ENCODE peak calls at places on chromosome 7, in six cellular contexts. A, G, L, W, Y and U are unnamed samples.

GRCh38 chr7:104296900-104297299 is 31.5 kb upstream of the LHFPL3 start:
- DNase-seq in L (no peak), Y (no peak), W (no peak), A (no peak), G (no peak), U (no peak)

GRCh38 chr7:16916111-16916639 is 34.4 kb upstream of the AGR3 start:
- DNase-seq in W (peak; percentile 89), G (no peak), L (no peak), Y (no peak), A (no peak), U (no peak)

GRCh38 chr7:55515569-55516279 is 56.6 kb downstream of the VOPP1 start:
- DNase-seq in G (no peak), L (no peak), A (no peak), Y (peak; percentile 62), W (no peak), U (no peak)

GRCh38 chr7:44463169-44463808 is 27.2 kb downstream of the NUDCD3 start:
- DNase-seq in W (no peak), G (no peak), L (no peak), A (no peak), Y (no peak), U (no peak)

GRCh38 chr7:76063525-76063924 is 15.6 kb downstream of the MDH2 start:
- DNase-seq in L (peak; percentile 50), W (peak; percentile 32), G (no peak), Y (peak; percentile 31), A (no peak), U (no peak)

GRCh38 chr7:66630529-66630928 is 1.8 kb downstream of the KCTD7 start:
- DNase-seq in G (no peak), L (no peak), A (no peak), W (no peak), Y (no peak), U (no peak)

GRCh38 chr7:27603813-27604212 is 58.9 kb downstream of the HIBADH start:
- DNase-seq in Y (peak; percentile 12), L (no peak), G (no peak), A (no peak), W (no peak), U (no peak)

GRCh38 chr7:134512271-134512670 is 15.1 kb upstream of the AKR1B10 start:
- DNase-seq in Y (no peak), W (peak; percentile 83), A (no peak), G (no peak), L (no peak), U (no peak)

GRCh38 chr7:140672382-140673062 is at the start of gene ADCK2:
- DNase-seq in W (peak; percentile 20), Y (peak; percentile 62), G (peak; percentile 72), L (peak; percentile 63), A (peak; percentile 69), U (peak; percentile 63)

GRCh38 chr7:140145709-140146108 is 31.1 kb downstream of the KDM7A start:
- DNase-seq in Y (no peak), L (no peak), W (no peak), G (no peak), A (no peak), U (no peak)

GRCh38 chr7:66255533-66256100 is 50.5 kb downstream of the TPST1 start:
- DNase-seq in Y (no peak), L (no peak), G (no peak), A (no peak), W (peak; percentile 72), U (no peak)

GRCh38 chr7:24978837-24979469 is 1.0 kb downstream of the OSBPL3 start:
- DNase-seq in L (peak; percentile 50), A (no peak), G (peak; percentile 26), W (peak; percentile 69), Y (peak; percentile 14), U (peak; percentile 41)

GRCh38 chr7:148014473-148014872 is 576.1 kb upstream of the C7orf33 start:
- DNase-seq in A (no peak), W (peak; percentile 3), L (peak; percentile 35), Y (no peak), G (no peak), U (no peak)

GRCh38 chr7:147607151-147607800 is 983.3 kb upstream of the C7orf33 start:
- DNase-seq in A (no peak), W (no peak), Y (no peak), G (no peak), L (no peak), U (no peak)

GRCh38 chr7:151660141-151660540 is 140.4 kb upstream of the RHEB start:
- DNase-seq in L (no peak), W (no peak), Y (no peak), A (no peak), G (no peak), U (no peak)

GRCh38 chr7:129574487-129574886 is 37.0 kb upstream of the NRF1 start:
- DNase-seq in Y (no peak), A (no peak), L (no peak), G (no peak), W (peak; percentile 19), U (no peak)

GRCh38 chr7:117673839-117674238 is 194.0 kb downstream of the CFTR start:
- DNase-seq in A (no peak), L (no peak), Y (peak; percentile 64), W (peak; percentile 37), G (no peak), U (no peak)

GRCh38 chr7:43905954-43906326 is 456 bp downstream of the URGCP start:
- DNase-seq in G (peak; percentile 64), W (peak; percentile 25), L (peak; percentile 38), A (no peak), Y (peak; percentile 62), U (no peak)

GRCh38 chr7:132609222-132609621 is 33.0 kb upstream of the PLXNA4 start:
- DNase-seq in W (no peak), Y (no peak), G (no peak), L (no peak), A (no peak), U (no peak)

GRCh38 chr7:36667007-36667406 is 57.3 kb downstream of the AOAH start:
- DNase-seq in W (peak; percentile 87), G (no peak), L (no peak), A (no peak), Y (no peak), U (no peak)

GRCh38 chr7:36668080-36668479 is 56.2 kb downstream of the AOAH start:
- DNase-seq in L (no peak), Y (no peak), W (peak; percentile 73), G (no peak), A (no peak), U (no peak)

GRCh38 chr7:36671432-36671829 is 52.9 kb downstream of the AOAH start:
- DNase-seq in Y (no peak), L (no peak), G (no peak), A (no peak), W (no peak), U (no peak)

GRCh38 chr7:36670585-36671431 is 53.5 kb downstream of the AOAH start:
- DNase-seq in A (no peak), W (peak; percentile 76), G (peak; percentile 39), L (peak; percentile 53), Y (peak; percentile 74), U (peak; percentile 73)

GRCh38 chr7:36668750-36669149 is 55.5 kb downstream of the AOAH start:
- DNase-seq in G (no peak), W (no peak), Y (no peak), L (no peak), A (no peak), U (no peak)
- H3K27ac ChIP-seq in G (no peak overlapping the region), W (peak overlapping the region; percentile 79), Y (no peak overlapping the region), L (no peak overlapping the region), A (no peak overlapping the region), U (no peak overlapping the region)

DNA sequence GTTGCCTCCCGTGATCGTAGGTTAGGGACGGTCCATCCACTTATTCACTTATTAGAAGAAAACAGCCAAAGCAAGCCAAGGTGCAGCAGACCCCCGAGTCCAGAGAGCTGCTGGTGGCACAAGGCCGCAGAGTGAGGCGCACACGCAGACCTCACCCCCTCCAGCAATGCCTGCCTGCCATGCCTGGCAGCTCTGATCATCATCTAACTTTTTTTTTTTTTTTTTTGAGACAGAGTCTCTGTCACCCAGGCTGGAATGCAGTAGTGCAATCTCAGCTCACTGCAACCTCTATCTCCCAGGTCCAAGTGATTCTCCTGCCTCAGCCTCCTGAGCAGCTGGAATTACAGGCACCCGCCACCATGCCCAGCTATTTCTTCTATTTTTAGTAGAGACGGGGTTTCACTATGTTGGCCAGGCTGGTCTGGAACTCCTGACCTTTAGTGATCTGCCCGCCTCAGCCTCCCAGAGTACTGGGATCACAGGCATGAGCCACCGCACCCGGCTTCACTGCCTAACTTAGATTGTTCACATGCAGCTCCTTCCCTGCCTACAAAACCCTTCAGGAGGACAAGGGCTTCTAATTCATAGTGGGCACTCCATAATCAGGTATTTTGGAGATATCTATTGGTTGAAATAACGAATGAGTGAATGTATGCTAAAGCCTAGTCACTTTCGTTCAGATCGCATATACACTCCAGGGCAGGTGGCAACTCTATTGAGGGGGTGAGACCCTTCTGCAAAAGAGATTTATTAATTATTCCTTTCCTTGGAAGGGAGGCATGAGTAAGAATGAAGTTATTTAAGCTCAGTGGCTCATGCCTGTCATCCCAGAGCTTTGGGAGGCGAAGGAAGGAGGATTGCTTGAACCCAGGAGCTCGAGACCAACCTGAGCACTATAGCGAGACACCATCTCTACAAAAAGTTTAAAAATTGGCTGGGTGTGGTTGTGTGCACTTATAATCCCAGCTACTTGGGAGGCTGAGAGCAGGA is 15.9 kb downstream of the TRIM56 start:
- DNase-seq in Y (no peak), G (peak; percentile 26), W (no peak), A (no peak), L (no peak), U (no peak)
- H3K27ac ChIP-seq in Y (no peak overlapping the region), G (peak overlapping the region; percentile 5), W (peak overlapping the region; percentile 75), A (no peak overlapping the region), L (peak overlapping the region; percentile 63), U (peak overlapping the region; percentile 82)

GRCh38 chr7:92134271-92135099 is at the start of gene CYP51A1:
- DNase-seq in L (peak; percentile 92), W (peak; percentile 93), A (peak; percentile 93), Y (peak; percentile 91), G (peak; percentile 98), U (peak; percentile 94)

GRCh38 chr7:92135100-92135429 is 788 bp upstream of the CYP51A1 start:
- DNase-seq in W (no peak), A (no peak), G (no peak), L (no peak), Y (peak; percentile 53), U (peak; percentile 31)

GRCh38 chr7:92133737-92134270 is 473 bp downstream of the CYP51A1 start:
- DNase-seq in A (peak; percentile 77), W (no peak), Y (peak; percentile 82), L (peak; percentile 67), G (peak; percentile 89), U (peak; percentile 69)

GRCh38 chr7:92131764-92132330 is 2.4 kb downstream of the CYP51A1 start:
- DNase-seq in W (no peak), A (no peak), G (no peak), L (no peak), Y (no peak), U (no peak)

DNA sequence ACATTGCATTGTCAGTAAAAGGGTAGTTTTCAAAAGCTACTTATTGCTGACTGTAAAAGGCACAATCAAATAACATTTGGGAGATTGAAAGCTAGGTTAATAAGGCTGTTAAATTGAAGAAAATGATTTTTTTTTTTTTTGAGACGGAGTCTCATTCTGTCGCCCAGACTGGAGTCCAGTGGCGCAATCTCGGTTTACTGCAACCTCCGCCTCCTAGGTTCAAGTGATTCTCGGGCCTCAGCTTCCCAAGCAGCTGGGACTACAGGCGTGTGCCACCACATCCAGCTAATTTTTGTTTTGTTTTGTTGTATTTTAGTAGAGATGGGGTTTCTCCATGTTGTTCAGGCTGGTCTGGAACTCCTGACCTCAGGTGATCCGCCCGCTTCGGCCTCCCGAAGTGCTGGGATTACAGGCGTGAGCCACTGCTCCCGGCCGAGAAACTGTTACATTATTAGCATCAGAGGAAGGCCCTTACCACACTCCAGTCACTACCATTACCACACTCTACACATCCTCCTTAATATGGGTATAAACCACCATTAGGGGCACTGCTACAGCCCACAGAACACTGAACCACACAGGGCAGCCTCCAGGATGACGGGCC is 1.0 kb downstream of the CYP51A1 start:
- DNase-seq in W (peak; percentile 29), A (no peak), Y (no peak), G (no peak), L (no peak), U (no peak)
- H3K27ac ChIP-seq in W (peak overlapping the region; percentile 95), A (no peak overlapping the region), Y (peak overlapping the region; percentile 98), G (peak overlapping the region; percentile 99), L (peak overlapping the region; percentile 99), U (no peak overlapping the region)

GRCh38 chr7:70015353-70015752 is 417.1 kb downstream of the AUTS2 start:
- DNase-seq in W (no peak), Y (no peak), L (no peak), A (no peak), G (no peak), U (no peak)
- H3K27ac ChIP-seq in W (no peak overlapping the region), Y (no peak overlapping the region), L (no peak overlapping the region), A (no peak overlapping the region), G (no peak overlapping the region), U (no peak overlapping the region)